ENCODE peak calls at places on chromosomes 2 and 18, in eight cellular contexts. S is stimulated activated CD4-positive, alpha-beta T cell treated with anti-CD3 and anti-CD28 coated beads, Interleukin-1b, Interleukin-23, amount 100 ng/mL, for 24 hours; G is activated CD8-positive, alpha-beta T cell treated with anti-CD3 and anti-CD28 coated beads for 36 hours; A is activated effector memory CD4-positive, alpha-beta T cell treated with Interleukin-2 at 50 U/mL for 16 hours; J is cardiac muscle cell; F is iPS DF 19.7; D is iPS-NIHi11; H is RKO. E is an unnamed sample.

GRCh38 chr2:241678307-241678706 is 8.3 kb downstream of the DTYMK start:
- DNase-seq in S (no peak), G (no peak), A (no peak), J (no peak), F (no peak), D (no peak), H (no peak), E (no peak)

GRCh38 chr2:236507393-236508085 is 62.1 kb upstream of the ACKR3 start:
- DNase-seq in S (no peak), G (peak), A (peak), J (peak), F (no peak), D (peak), H (no peak), E (peak)

GRCh38 chr2:236763821-236764220 is 194.2 kb downstream of the ACKR3 start:
- DNase-seq in S (no peak), G (no peak), A (no peak), J (no peak), F (no peak), D (no peak), H (no peak), E (no peak)

GRCh38 chr2:223696719-223697118 is 94.6 kb upstream of the SCG2 start:
- DNase-seq in S (no peak), G (no peak), A (no peak), J (no peak), F (no peak), D (no peak), H (peak), E (no peak)

GRCh38 chr2:207337234-207338219 is 171.8 kb upstream of the KLF7 start:
- DNase-seq in S (no peak), G (no peak), A (no peak), J (peak), F (no peak), D (peak), H (peak), E (no peak)

GRCh38 chr2:47779416-47779790 is 3.5 kb upstream of the MSH6 start:
- DNase-seq in S (no peak), G (no peak), A (no peak), J (no peak), F (no peak), D (no peak), H (no peak), E (no peak)

GRCh38 chr18:9234528-9234927 is 97.9 kb downstream of the ANKRD12 start:
- DNase-seq in S (no peak), G (no peak), A (no peak), J (no peak), F (no peak), D (no peak), H (no peak), E (no peak)

GRCh38 chr2:205720451-205720902 is 38.2 kb downstream of the NRP2 start:
- DNase-seq in S (no peak), G (no peak), A (no peak), J (no peak), F (no peak), D (peak), H (no peak), E (no peak)

GRCh38 chr2:238461916-238462315 is 35.2 kb downstream of the ASB1 start:
- DNase-seq in S (no peak), G (no peak), A (no peak), J (no peak), F (no peak), D (no peak), H (no peak), E (no peak)

GRCh38 chr18:31039426-31039825 is 3.1 kb downstream of the DSC3 start:
- DNase-seq in S (no peak), G (no peak), A (no peak), J (peak), F (no peak), D (no peak), H (no peak), E (no peak)

E was measured in upper lobe of right lung.